ENCODE peak calls at places on chromosomes 12 and 14, in four cellular contexts. I is GM12878, N is dorsolateral prefrontal cortex, W is PC-9. J is an unnamed sample. For H3K27me3, the result is how much of the 10 kb centered on the place peaks cover.

GRCh38 chr14:68008491-68008890 is 188.9 kb downstream of the RAD51B start:
- DNase-seq in W (no peak), N (no peak), I (no peak), J (no peak)

GRCh38 chr12:38662851-38663250 is 242.5 kb downstream of the CPNE8 start:
- DNase-seq in N (no peak), I (no peak), W (no peak), J (no peak)

GRCh38 chr12:122687091-122687490 is 16.1 kb downstream of the HCAR2 start:
- DNase-seq in N (no peak), I (no peak), W (no peak), J (no peak)

GRCh38 chr14:92224348-92224954 is 98.5 kb upstream of the SLC24A4 start:
- DNase-seq in I (no peak), N (no peak), W (peak), J (no peak)

GRCh38 chr14:105168979-105169507 is 467 bp upstream of the JAG2 start:
- DNase-seq in I (no peak), W (no peak), N (no peak), J (peak)

GRCh38 chr12:50764116-50764860 is 387 bp downstream of the ATF1 start:
- DNase-seq in I (no peak), W (no peak), N (peak), J (peak)

GRCh38 chr12:92717202-92717601 is 14.4 kb downstream of the PLEKHG7 start:
- DNase-seq in I (no peak), W (no peak), N (no peak), J (no peak)

GRCh38 chr12:52434096-52434733 is at the start of gene KRT75:
- DNase-seq in I (no peak), N (no peak), W (no peak), J (no peak)

GRCh38 chr12:118611295-118611694 is 234.9 kb downstream of the SUDS3 start:
- DNase-seq in I (no peak), N (no peak), W (no peak), J (no peak)

GRCh38 chr14:29222671-29223268 is 456.2 kb downstream of the FOXG1 start:
- DNase-seq in N (no peak), I (no peak), W (no peak), J (no peak)

GRCh38 chr12:58095002-58095401 is 153.6 kb downstream of the ATP23 start:
- DNase-seq in N (no peak), I (no peak), W (no peak), J (no peak)

GRCh38 chr12:72281145-72281544 is 9.0 kb downstream of the TRHDE start:
- DNase-seq in I (no peak), N (no peak), W (no peak), J (no peak)

GRCh38 chr14:64983439-64984310 is 3.0 kb upstream of the FNTB start:
- DNase-seq in W (peak), N (no peak), I (no peak), J (no peak)

GRCh38 chr12:6276936-6277615 is 33.4 kb upstream of the PLEKHG6 start:
- DNase-seq in W (peak), I (no peak), N (no peak), J (no peak)
- TF ChIP-seq CTCF in W (no peak), I (no peak), N (no peak), J (no peak)

GRCh38 chr12:108139454-108139853 is 10.4 kb downstream of the WSCD2 start:
- DNase-seq in W (no peak), N (no peak), I (no peak), J (no peak)
- H3K27me3 ChIP-seq in W (half or more), N (under half), I (under half), J (under half)

DNA sequence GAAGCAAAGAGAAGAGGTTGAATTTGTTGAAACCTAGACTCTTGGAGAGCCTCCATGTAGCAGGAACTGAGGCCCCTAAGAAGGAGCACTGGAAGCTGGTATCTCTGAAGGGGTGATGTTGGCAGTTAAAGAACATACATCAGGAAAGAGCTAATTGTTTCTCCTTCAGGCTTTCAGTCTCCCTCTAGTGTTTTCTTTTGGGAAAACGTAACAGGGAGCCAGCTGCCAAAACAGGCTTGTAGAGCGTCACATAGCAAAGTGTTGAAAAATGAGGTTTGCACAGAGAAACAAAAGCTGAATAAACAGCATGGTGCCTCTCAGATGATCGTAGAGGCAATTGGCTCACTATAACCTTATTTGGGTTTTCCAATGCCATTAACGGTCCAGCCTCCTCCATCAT is 46.9 kb upstream of the CAND1 start:
- DNase-seq in I (no peak), W (no peak), N (no peak), J (no peak)
- TF ChIP-seq CTCF in I (peak), W (peak), N (peak), J (no peak)

GRCh38 chr12:100718212-100718611 is 76.4 kb upstream of the ANO4 start:
- DNase-seq in W (no peak), N (no peak), I (no peak), J (no peak)

GRCh38 chr12:100716658-100716948 is 78.0 kb upstream of the ANO4 start:
- DNase-seq in N (no peak), I (no peak), W (no peak), J (no peak)

GRCh38 chr12:100717733-100718067 is 76.9 kb upstream of the ANO4 start:
- DNase-seq in W (no peak), I (no peak), N (no peak), J (no peak)

GRCh38 chr12:100716949-100717732 is 77.4 kb upstream of the ANO4 start:
- DNase-seq in N (no peak), W (no peak), I (no peak), J (no peak)

GRCh38 chr12:100715976-100716657 is 78.5 kb upstream of the ANO4 start:
- DNase-seq in N (no peak), I (no peak), W (no peak), J (no peak)
- H3K27me3 ChIP-seq in N (under half), I (under half), W (under half), J (under half)

GRCh38 chr12:30754750-30755394 is at the start of gene CAPRIN2:
- DNase-seq in N (peak), W (peak), I (peak), J (peak)
- TF ChIP-seq CTCF in N (peak), W (peak), I (peak), J (peak)

GRCh38 chr12:114269153-114269552 is 136.8 kb downstream of the TBX5 start:
- DNase-seq in N (no peak), I (no peak), W (no peak), J (no peak)

GRCh38 chr12:114272071-114272470 is 133.9 kb downstream of the TBX5 start:
- DNase-seq in N (no peak), W (no peak), I (no peak), J (no peak)

GRCh38 chr12:114275937-114276785 is 129.8 kb downstream of the TBX5 start:
- DNase-seq in W (no peak), N (no peak), I (no peak), J (no peak)

GRCh38 chr12:114274131-114274530 is 131.8 kb downstream of the TBX5 start:
- DNase-seq in N (no peak), W (no peak), I (no peak), J (no peak)
- H3K27me3 ChIP-seq in N (under half), W (under half), I (under half), J (under half)

GRCh38 chr12:126908765-126909142 is 1358.2 kb upstream of the TMEM132C start:
- DNase-seq in N (no peak), W (no peak), I (no peak), J (no peak)
- TF ChIP-seq CTCF in N (no peak), W (no peak), I (no peak), J (no peak)

GRCh38 chr12:114396869-114397719 is 8.8 kb downstream of the TBX5 start:
- DNase-seq in I (no peak), N (no peak), W (no peak), J (no peak)

GRCh38 chr12:114395755-114396152 is 10.2 kb downstream of the TBX5 start:
- DNase-seq in W (no peak), I (no peak), N (no peak), J (no peak)

GRCh38 chr12:114397978-114398881 is 7.7 kb downstream of the TBX5 start:
- DNase-seq in I (no peak), W (no peak), N (no peak), J (no peak)

GRCh38 chr12:114393569-114393968 is 12.4 kb downstream of the TBX5 start:
- DNase-seq in W (no peak), I (no peak), N (no peak), J (no peak)

DNA sequence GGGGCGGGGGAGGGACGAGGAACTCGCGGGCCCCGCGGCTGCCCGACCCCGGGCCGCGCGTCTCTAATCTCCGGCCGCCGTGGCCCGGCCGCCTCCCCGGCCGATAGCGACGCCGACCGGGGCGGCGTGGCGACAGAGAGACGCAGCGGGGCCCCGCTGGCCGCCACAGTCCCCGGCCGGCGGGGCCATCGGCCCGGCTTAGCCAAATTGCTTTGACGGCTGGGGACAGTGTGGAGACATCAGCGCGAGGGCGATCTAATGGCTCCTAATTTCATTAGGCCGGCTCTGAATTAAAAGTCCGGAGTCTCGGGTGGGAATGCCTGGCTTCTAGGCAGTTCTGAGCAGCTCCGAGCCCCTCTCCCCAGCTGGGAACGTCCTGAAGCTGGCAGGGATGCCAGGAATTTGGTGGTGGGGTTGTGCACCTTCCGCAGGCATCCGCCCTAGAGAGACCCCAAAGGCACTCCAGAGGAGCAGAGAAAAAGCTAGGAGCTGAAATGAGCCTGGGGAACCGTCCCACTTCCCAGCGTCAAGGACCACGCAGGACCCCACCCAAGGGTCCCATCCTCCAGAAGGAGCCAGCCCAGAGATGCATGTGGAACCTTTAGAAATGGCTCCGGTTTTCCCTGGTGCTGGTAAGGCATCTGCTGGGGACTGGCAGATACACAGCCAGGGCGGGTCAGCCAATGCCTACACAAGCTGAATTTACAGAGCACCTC is 9.6 kb downstream of the TBX5 start:
- DNase-seq in N (no peak), W (no peak), I (no peak), J (no peak)
- H3K27me3 ChIP-seq in N (half or more), W (half or more), I (under half), J (half or more)

GRCh38 chr12:110090266-110091135 is 33.7 kb upstream of the IFT81 start:
- DNase-seq in N (no peak), W (no peak), I (no peak), J (no peak)
- TF ChIP-seq CTCF in N (no peak), W (no peak), I (peak), J (no peak)

DNA sequence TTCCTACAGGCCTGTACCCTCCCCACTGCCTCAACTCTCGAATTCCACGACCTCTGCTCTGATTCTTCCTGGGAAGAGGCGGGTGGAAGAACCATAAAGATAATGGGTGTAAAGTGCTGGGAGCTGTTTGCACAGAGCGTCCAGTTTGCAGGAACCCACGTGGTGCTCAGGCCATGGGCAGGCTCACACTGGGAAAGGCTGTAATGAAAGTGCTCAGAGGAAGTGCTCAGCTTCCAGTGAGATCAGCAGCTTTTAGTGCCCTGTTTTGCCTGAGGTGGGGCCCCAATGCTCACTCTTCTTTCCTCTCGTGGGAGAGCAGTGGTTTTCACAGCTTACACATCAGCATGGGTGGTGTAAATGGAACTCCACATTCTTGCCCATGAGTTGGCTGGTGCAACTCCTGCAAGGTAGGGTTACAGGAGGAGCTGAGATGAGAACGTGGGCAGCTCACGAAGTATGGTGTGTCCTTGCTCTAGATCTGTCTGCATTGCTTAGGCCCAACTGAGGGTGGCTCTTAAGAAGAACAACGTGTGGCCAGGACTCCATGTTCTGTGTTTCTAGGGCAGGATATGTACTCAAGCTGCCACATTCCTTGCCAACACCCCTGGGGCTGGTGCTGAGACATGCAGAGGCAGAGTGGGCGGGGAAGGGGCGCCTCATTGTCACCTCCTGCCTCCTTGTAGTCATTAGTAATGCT is 2.9 kb downstream of the TMEM63C start:
- DNase-seq in I (no peak), W (no peak), N (no peak), J (no peak)
- H3K27me3 ChIP-seq in I (under half), W (half or more), N (under half), J (under half)